ENCODE peak calls at places on chromosomes 12 and 14, in seven cellular contexts. I is tibial artery, H is lung, N is AG10803, A is pancreas, J is B cell, T is H9. L is an unnamed sample.

GRCh38 chr14:105850853-105851581 is 324.6 kb downstream of the TMEM121 start:
- DNase-seq in N (no peak), I (peak), H (no peak), A (peak), T (no peak), J (peak), L (no peak)

GRCh38 chr12:98373982-98374381 is 141.4 kb upstream of the TMPO start:
- DNase-seq in J (no peak), A (no peak), I (no peak), H (no peak), N (no peak), T (no peak), L (no peak)

GRCh38 chr14:76109087-76109880 is 42.4 kb upstream of the GPATCH2L start:
- DNase-seq in N (peak), A (no peak), H (no peak), J (no peak), T (no peak), I (peak), L (no peak)

GRCh38 chr12:128455849-128456248 is 188.9 kb downstream of the TMEM132C start:
- DNase-seq in T (no peak), J (no peak), N (no peak), I (no peak), H (no peak), A (no peak), L (no peak)

GRCh38 chr12:56299853-56300643 is at the start of gene CS:
- DNase-seq in I (peak), T (peak), H (peak), N (peak), A (peak), J (peak), L (peak)

GRCh38 chr12:128852885-128853284 is 393 bp upstream of the GLT1D1 start:
- DNase-seq in A (no peak), N (no peak), I (no peak), J (no peak), H (no peak), T (no peak), L (no peak)

GRCh38 chr12:43805857-43806736 is at the start of gene TWF1:
- DNase-seq in I (peak), T (peak), A (peak), H (peak), N (peak), J (peak), L (peak)

GRCh38 chr12:66279127-66279712 is 23.1 kb upstream of the HELB start:
- DNase-seq in I (no peak), T (no peak), J (no peak), A (no peak), H (no peak), N (no peak), L (no peak)

GRCh38 chr12:131511391-131511802 is 199.5 kb upstream of the SFSWAP start:
- DNase-seq in T (peak), N (peak), I (no peak), A (no peak), H (no peak), J (peak), L (no peak)

GRCh38 chr12:56334490-56334793 is 642 bp upstream of the PAN2 start:
- DNase-seq in N (no peak), I (no peak), H (no peak), J (no peak), A (no peak), T (no peak), L (no peak)

DNA sequence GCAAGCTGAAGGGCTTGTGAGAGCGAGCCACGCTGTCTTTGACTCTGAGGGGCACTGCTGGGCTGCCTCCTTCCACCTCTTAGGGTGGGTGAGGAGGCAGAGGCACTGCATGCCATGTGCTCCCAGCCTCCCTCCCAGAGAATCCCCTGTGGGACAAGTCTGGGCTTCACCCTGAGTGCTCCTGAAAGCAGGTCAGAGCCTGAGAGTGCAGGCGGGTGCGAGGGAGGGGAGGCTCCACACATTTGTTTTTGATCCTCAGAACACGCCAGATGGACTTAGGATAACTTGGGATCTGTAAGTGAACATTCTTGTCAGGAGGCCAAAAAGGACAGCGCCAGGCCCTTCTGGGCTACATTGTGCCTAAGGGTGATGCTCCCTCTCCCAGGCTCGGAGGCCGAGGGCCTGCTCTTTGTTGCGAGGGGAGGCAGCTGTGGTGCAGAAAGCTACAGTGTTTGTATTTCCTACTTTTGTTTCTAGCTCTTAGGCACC is 155.4 kb downstream of the TMX1 start:
- DNase-seq in T (peak), I (no peak), N (peak), H (no peak), A (peak), J (no peak), L (peak)
- TF ChIP-seq CTCF in T (no peak), I (no peak), N (peak), H (no peak), A (no peak), J (no peak), L (no peak)

DNA sequence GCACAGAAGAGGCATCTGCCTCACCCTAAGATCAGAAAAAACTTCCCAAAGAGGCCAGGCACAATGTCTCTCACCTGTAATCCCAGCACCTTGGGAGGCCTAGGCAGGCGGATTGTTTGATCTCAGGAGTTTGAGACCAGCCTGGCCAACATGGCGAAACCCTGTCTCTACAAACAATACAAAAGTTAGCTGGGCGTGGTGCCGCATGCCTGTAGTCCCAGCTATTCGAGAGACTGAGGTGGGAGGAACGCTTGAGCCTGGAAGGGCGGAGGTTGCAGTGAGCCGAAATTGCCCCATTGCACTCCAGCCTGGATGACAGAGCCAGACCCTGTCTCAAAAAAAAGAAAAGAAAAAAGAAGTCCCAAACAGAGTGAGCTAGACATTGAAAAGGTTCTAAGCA is 4.5 kb downstream of the ZBTB1 start:
- DNase-seq in I (no peak), T (peak), H (no peak), J (no peak), N (no peak), A (no peak), L (no peak)
- TF ChIP-seq CTCF in I (no peak), T (no peak), H (no peak), J (no peak), N (no peak), A (no peak), L (no peak)

GRCh38 chr12:105104762-105105161 is 2.8 kb upstream of the WASHC4 start:
- DNase-seq in N (no peak), H (no peak), I (no peak), J (no peak), T (no peak), A (no peak), L (no peak)

GRCh38 chr12:105099355-105099754 is 8.2 kb upstream of the WASHC4 start:
- DNase-seq in H (no peak), I (no peak), A (no peak), N (no peak), J (no peak), T (no peak), L (no peak)

GRCh38 chr12:105100207-105100985 is 7.1 kb upstream of the WASHC4 start:
- DNase-seq in A (no peak), H (no peak), N (peak), I (no peak), J (no peak), T (no peak), L (no peak)

GRCh38 chr12:105102673-105103072 is 4.9 kb upstream of the WASHC4 start:
- DNase-seq in T (no peak), H (no peak), J (no peak), I (no peak), N (no peak), A (no peak), L (no peak)

DNA sequence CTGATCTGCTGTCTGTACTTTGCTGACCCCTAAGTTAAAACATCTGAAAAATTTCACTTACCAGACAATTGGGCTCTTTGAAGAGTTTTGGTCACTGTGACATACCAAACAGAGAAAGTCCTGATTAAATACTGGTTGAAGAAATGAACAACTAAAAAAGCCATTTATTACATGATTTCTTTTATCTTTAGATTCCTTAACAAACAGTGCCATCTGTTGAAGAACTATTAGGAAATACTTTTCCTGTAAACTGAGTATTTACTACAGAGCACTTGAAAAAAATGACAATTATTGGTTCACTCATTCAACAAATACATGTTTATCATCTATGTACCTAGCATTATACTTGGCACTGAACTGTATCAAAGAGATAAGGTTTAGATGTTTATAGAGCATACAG is 6.5 kb upstream of the WASHC4 start:
- DNase-seq in T (no peak), J (no peak), N (peak), H (no peak), I (no peak), A (no peak), L (no peak)
- TF ChIP-seq CTCF in T (peak), J (no peak), N (no peak), H (no peak), I (peak), A (no peak), L (no peak)

DNA sequence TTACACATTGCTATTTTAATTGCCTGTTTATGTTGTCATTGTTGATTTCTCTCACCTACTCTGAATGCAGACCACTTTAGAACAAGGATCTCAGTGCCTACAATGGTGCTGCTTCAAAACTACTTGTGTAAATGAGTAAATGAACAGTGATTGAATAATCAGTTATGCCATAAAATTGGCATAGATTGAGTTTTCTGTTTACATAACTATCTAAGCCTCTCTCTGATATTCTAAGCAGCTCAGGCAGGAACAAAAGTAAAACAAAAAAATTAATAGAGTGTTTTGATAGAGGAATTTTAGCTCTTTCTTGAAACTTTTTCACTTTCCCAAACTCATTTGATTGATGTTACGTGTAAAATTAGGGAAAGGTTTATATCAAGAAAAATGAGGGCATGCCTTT is 232.3 kb upstream of the KITLG start:
- DNase-seq in H (no peak), A (no peak), J (no peak), T (no peak), N (no peak), I (no peak), L (no peak)
- TF ChIP-seq CTCF in H (no peak), A (no peak), J (no peak), T (no peak), N (no peak), I (no peak), L (no peak)

DNA sequence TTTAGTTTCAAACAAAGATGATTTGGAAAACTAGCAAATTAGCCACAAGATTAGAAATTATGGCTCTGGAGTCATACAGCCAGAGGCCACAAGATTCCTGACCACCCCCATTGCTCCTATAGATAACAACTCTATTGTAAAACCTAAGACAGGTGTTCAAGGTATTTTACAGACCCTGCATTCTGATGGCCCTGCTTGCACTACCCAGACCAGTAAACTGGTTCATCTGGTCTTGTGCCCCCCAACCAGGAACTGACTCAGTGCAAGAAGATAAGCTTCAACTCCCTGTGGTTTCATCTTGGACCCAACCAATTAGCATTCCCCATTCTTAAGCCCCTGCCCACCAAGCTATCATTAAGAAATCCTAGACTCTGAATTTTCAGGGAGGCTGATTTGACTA is 125.0 kb downstream of the CCDC60 start:
- DNase-seq in A (no peak), H (no peak), T (no peak), I (no peak), N (no peak), J (no peak), L (no peak)
- TF ChIP-seq CTCF in A (no peak), H (no peak), T (no peak), I (no peak), N (no peak), J (no peak), L (no peak)

GRCh38 chr14:80636071-80636470 is 305.5 kb downstream of the CEP128 start:
- DNase-seq in J (no peak), N (peak), T (no peak), I (no peak), H (no peak), A (no peak), L (no peak)
- TF ChIP-seq CTCF in J (no peak), N (peak), T (peak), I (no peak), H (no peak), A (no peak), L (peak)

GRCh38 chr12:5912011-5912410 is 33.0 kb downstream of the ANO2 start:
- DNase-seq in I (no peak), N (no peak), A (no peak), T (peak), H (peak), J (no peak), L (no peak)

GRCh38 chr12:5915511-5915910 is 29.5 kb downstream of the ANO2 start:
- DNase-seq in A (no peak), N (no peak), J (no peak), I (no peak), H (peak), T (peak), L (no peak)

GRCh38 chr12:5910790-5911548 is 34.1 kb downstream of the ANO2 start:
- DNase-seq in J (no peak), T (peak), N (no peak), H (no peak), A (no peak), I (no peak), L (no peak)

GRCh38 chr12:5914387-5915149 is 30.5 kb downstream of the ANO2 start:
- DNase-seq in T (no peak), N (no peak), J (no peak), A (no peak), H (peak), I (no peak), L (no peak)

GRCh38 chr12:5912437-5913334 is 32.4 kb downstream of the ANO2 start:
- DNase-seq in N (no peak), I (no peak), H (peak), A (no peak), T (peak), J (no peak), L (peak)
- TF ChIP-seq CTCF in N (peak), I (no peak), H (no peak), A (no peak), T (peak), J (no peak), L (peak)

DNA sequence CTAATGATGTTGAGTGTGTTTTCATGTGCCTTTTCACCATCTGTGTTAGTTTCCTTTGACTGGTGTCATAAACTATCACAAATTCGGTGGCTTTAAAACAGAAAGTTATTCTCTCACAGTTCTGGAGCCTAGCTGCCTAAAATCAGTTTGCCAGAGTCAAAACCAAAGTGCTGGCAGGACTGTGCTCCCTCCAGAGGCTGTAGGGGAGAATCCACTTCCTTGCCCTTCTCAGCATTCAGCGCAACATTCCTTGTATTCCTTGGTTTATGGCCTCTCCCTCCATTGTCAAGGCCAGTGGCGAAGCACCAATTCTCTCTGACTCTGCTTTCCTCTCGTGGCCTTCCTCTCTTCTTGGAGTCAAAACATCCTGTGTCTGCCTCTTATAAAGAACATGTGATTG is 174.2 kb upstream of the PDE3A start:
- DNase-seq in H (no peak), I (no peak), A (no peak), T (peak), N (peak), J (no peak), L (no peak)
- TF ChIP-seq CTCF in H (no peak), I (no peak), A (no peak), T (peak), N (peak), J (no peak), L (peak)

DNA sequence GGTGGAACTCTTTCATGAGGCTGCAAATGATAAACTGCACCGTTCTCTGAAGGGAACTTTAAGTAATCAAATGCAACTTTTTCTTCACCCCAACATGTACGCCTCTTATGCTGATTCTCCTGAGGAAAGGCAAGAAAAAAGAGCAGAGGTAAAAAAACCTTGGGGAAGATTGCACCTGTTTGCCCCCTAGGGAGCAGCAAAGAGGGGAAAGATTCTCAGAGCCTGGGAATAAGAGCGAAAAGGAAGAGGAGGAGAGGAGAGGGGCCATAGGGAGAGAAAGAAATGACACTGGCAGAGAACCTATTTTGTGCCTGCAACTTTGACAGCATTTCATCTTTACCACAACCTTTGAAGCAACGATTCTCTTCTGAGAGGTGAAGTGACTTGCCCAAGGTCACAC is 254.6 kb downstream of the KSR2 start:
- DNase-seq in H (no peak), A (no peak), I (no peak), N (no peak), J (no peak), T (no peak), L (no peak)
- TF ChIP-seq CTCF in H (no peak), A (no peak), I (no peak), N (no peak), J (no peak), T (peak), L (no peak)

GRCh38 chr14:20904393-20905029 is 13.3 kb downstream of the RNASE3 start:
- DNase-seq in A (no peak), T (peak), H (no peak), J (no peak), I (no peak), N (no peak), L (peak)
- TF ChIP-seq CTCF in A (no peak), T (peak), H (no peak), J (no peak), I (no peak), N (no peak), L (no peak)

L was measured in neural crest cell.